ENCODE peak calls at places on chromosomes 2 and 18, in eight cellular contexts. I is breast epithelium, U is A549, X is adrenal gland, T is heart left ventricle, M is suprapubic skin, W is IMR-90, Z is ovary. E is an unnamed sample.

GRCh38 chr18:55587341-55588000 is 521 bp downstream of the TCF4 start:
- DNase-seq in W (peak; percentile 51), Z (peak; percentile 40), T (peak; percentile 41), I (no peak), X (peak; percentile 19), U (peak; percentile 9), M (no peak), E (no peak)

GRCh38 chr2:238847841-238848565 is at the start of gene TWIST2:
- DNase-seq in T (peak; percentile 72), M (peak; percentile 90), W (peak; percentile 91), Z (peak; percentile 90), X (peak; percentile 67), U (peak; percentile 60), I (peak; percentile 52), E (peak; percentile 96)

GRCh38 chr2:240901986-240902614 is 4.0 kb upstream of the CROCC2 start:
- DNase-seq in Z (no peak), W (no peak), X (no peak), M (no peak), T (no peak), U (no peak), I (no peak), E (no peak)

GRCh38 chr18:10143601-10144000 is 229.8 kb downstream of the VAPA start:
- DNase-seq in W (no peak), Z (peak; percentile 37), M (no peak), U (no peak), T (no peak), X (no peak), I (no peak), E (no peak)

GRCh38 chr2:85393836-85394235 is 16.3 kb downstream of the CAPG start:
- DNase-seq in U (no peak), Z (no peak), I (no peak), T (no peak), W (peak; percentile 36), X (peak; percentile 45), M (peak; percentile 54), E (peak; percentile 33)

GRCh38 chr2:173196638-173197037 is 121.0 kb downstream of the MAP3K20 start:
- DNase-seq in U (no peak), T (no peak), I (no peak), W (no peak), X (no peak), M (no peak), Z (no peak), E (no peak)

GRCh38 chr2:71711470-71711857 is 258.1 kb downstream of the DYSF start:
- DNase-seq in T (no peak), Z (no peak), I (no peak), W (no peak), U (no peak), M (peak; percentile 49), X (no peak), E (peak; percentile 72)

GRCh38 chr2:170224692-170225091 is 46.7 kb downstream of the MYO3B start:
- DNase-seq in M (no peak), I (no peak), X (no peak), T (no peak), W (no peak), U (no peak), Z (no peak), E (no peak)

GRCh38 chr2:134445981-134446380 is 192.1 kb downstream of the MGAT5 start:
- DNase-seq in X (no peak), I (no peak), U (no peak), W (no peak), T (no peak), M (no peak), Z (no peak), E (no peak)

GRCh38 chr2:126774761-126775160 is 118.8 kb downstream of the GYPC start:
- DNase-seq in T (no peak), M (peak; percentile 30), U (no peak), X (no peak), W (no peak), I (no peak), Z (no peak), E (no peak)

GRCh38 chr2:57407742-57408343 is 638.8 kb upstream of the VRK2 start:
- DNase-seq in Z (no peak), U (no peak), T (no peak), M (no peak), I (no peak), W (no peak), X (no peak), E (no peak)

GRCh38 chr2:105522645-105523044 is 123.8 kb upstream of the FHL2 start:
- DNase-seq in Z (no peak), I (no peak), X (no peak), M (no peak), U (no peak), T (no peak), W (no peak), E (no peak)

GRCh38 chr18:65214456-65214855 is 536.4 kb upstream of the CDH7 start:
- DNase-seq in Z (no peak), X (no peak), T (no peak), M (no peak), W (no peak), I (no peak), U (no peak), E (no peak)

GRCh38 chr2:196389670-196390069 is 218.3 kb upstream of the STK17B start:
- DNase-seq in W (no peak), T (no peak), M (no peak), U (no peak), X (no peak), I (no peak), Z (no peak), E (no peak)

GRCh38 chr2:212592695-212593094 is 54.1 kb upstream of the ERBB4 start:
- DNase-seq in U (no peak), T (no peak), M (no peak), I (no peak), W (no peak), Z (no peak), X (no peak), E (no peak)

GRCh38 chr2:219556413-219556812 is 12.6 kb downstream of the TMEM198 start:
- DNase-seq in W (no peak), I (no peak), X (no peak), M (no peak), U (no peak), T (no peak), Z (no peak), E (no peak)

GRCh38 chr2:238499731-238500570 is 73.2 kb downstream of the ASB1 start:
- DNase-seq in U (no peak), W (no peak), X (no peak), I (no peak), T (no peak), M (no peak), Z (no peak), E (no peak)

GRCh38 chr2:68466361-68466777 is 725 bp downstream of the FBXO48 start:
- DNase-seq in X (no peak), Z (no peak), W (peak; percentile 78), U (peak; percentile 28), M (no peak), T (peak; percentile 18), I (no peak), E (no peak)

GRCh38 chr2:187299122-187299906 is 148.7 kb downstream of the CALCRL start:
- DNase-seq in Z (no peak), M (no peak), U (no peak), W (no peak), I (no peak), X (no peak), T (no peak), E (no peak)
- TF ChIP-seq CTCF in Z (no peak), M (no peak), U (peak; percentile 40), W (peak; percentile 27), I (no peak), X (no peak), T (peak; percentile 36), E (no peak)

DNA sequence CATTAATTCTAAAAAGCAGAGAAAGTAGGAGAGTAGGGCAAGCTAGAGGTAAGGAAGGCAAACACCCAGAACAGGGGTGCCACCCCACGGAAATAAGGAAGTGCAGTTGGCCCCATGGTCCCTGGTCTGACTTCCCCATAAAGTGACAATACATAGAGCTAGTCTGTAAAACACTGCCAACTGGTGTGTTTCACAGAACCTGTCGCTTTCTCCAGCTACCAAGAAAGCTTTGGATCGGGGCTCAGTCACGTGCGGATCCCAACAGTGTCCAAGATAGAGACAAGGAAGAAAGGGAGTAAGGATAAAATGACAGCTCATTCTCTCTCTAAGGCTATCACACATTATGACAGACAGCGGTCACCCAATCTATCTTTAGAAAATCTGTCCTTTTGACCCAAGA is 36.4 kb downstream of the TBC1D8 start:
- DNase-seq in M (no peak), I (no peak), Z (no peak), U (no peak), W (no peak), T (no peak), X (peak; percentile 25), E (no peak)
- H3K4me1 ChIP-seq in M (peaks cover 74% of the 10 kb centered on the region), I (peaks cover 26% of the 10 kb centered on the region), Z (peaks cover 8% of the 10 kb centered on the region), U (peaks cover 96% of the 10 kb centered on the region), W (peaks cover 11% of the 10 kb centered on the region), T (peaks cover 56% of the 10 kb centered on the region), X (peaks cover 4% of the 10 kb centered on the region), E (peaks cover 54% of the 10 kb centered on the region)

GRCh38 chr2:232544674-232545073 is 5.2 kb downstream of the CHRNG start:
- DNase-seq in X (no peak), U (no peak), I (no peak), M (no peak), Z (no peak), T (peak; percentile 9), W (no peak), E (no peak)

GRCh38 chr2:232543491-232543890 is 4.0 kb downstream of the CHRNG start:
- DNase-seq in U (no peak), T (no peak), X (peak; percentile 10), W (no peak), M (no peak), I (no peak), Z (no peak), E (peak; percentile 29)

GRCh38 chr2:232542715-232543467 is 3.4 kb downstream of the CHRNG start:
- DNase-seq in W (no peak), M (no peak), Z (no peak), U (no peak), T (peak; percentile 11), I (no peak), X (no peak), E (peak; percentile 53)

GRCh38 chr2:232545511-232546375 is 4.6 kb downstream of the TIGD1 start:
- DNase-seq in U (no peak), W (no peak), I (no peak), X (no peak), M (no peak), Z (no peak), T (no peak), E (peak; percentile 45)

GRCh38 chr2:232543928-232544631 is 4.6 kb downstream of the CHRNG start:
- DNase-seq in W (no peak), Z (no peak), U (no peak), X (no peak), I (no peak), T (no peak), M (no peak), E (peak; percentile 51)
- TF ChIP-seq POLR2A in W (no peak), Z (no peak), U (no peak), X (no peak), I (no peak), T (no peak), M (no peak), E (no peak)

GRCh38 chr2:50672286-50672685 is 359.6 kb downstream of the NRXN1 start:
- DNase-seq in X (no peak), M (no peak), I (no peak), Z (no peak), U (no peak), T (no peak), W (no peak), E (no peak)

DNA sequence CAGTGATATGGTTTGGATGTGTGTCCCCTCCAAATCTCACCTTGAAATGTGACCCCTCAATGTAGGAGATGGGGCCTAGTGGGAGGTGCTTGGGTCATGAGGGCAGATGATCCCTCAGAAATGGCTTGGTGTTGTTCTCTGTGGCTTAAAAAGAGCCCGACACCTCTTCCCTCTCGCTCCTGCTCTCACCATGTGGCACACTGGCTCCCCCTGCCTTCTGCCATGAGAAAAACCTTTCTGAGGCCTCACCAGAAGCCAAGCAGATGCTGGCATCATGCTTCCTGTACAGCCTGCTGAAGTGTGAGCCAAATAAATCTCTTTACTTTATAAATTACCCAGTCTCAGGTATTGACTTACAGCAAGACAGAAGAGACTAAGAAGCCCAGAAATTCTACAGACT is 357.1 kb downstream of the NRXN1 start:
- DNase-seq in U (no peak), T (no peak), M (no peak), X (no peak), I (no peak), Z (no peak), W (no peak), E (no peak)
- TF ChIP-seq CTCF in U (peak; percentile 7), T (no peak), M (no peak), X (no peak), I (no peak), Z (no peak), W (no peak), E (no peak)